ENCODE peak calls at places on chromosomes 7 and 10, in six cellular contexts. One of them, this sample, is unnamed.

GRCh38 chr10:119776536-119776935 is 50.7 kb downstream of the INPP5F start:
- DNase-seq in T-cell: no peak
- DNase-seq in GM04504: no peak
- DNase-seq in amniotic stem cell: no peak
- DNase-seq in head of caudate nucleus: no peak
- DNase-seq in GF-D8: no peak
- DNase-seq in this sample: no peak

GRCh38 chr10:118310822-118311221 is 31.3 kb downstream of the FAM204A start:
- DNase-seq in GM04504: no peak
- DNase-seq in GF-D8: no peak
- DNase-seq in amniotic stem cell: no peak
- DNase-seq in head of caudate nucleus: no peak
- DNase-seq in T-cell: no peak
- DNase-seq in this sample: no peak

GRCh38 chr10:22712959-22713852 is 1.2 kb downstream of the PIP4K2A start:
- DNase-seq in GF-D8: no peak
- DNase-seq in T-cell: peak; percentile 44
- DNase-seq in head of caudate nucleus: peak; percentile 43
- DNase-seq in GM04504: no peak
- DNase-seq in amniotic stem cell: no peak
- DNase-seq in this sample: no peak

GRCh38 chr10:118694848-118695247 is 59.9 kb downstream of the CACUL1 start:
- DNase-seq in amniotic stem cell: peak; percentile 10
- DNase-seq in GF-D8: no peak
- DNase-seq in head of caudate nucleus: no peak
- DNase-seq in GM04504: peak; percentile 16
- DNase-seq in T-cell: no peak
- DNase-seq in this sample: no peak

GRCh38 chr7:154253810-154254209 is 201.6 kb downstream of the DPP6 start:
- DNase-seq in GF-D8: no peak
- DNase-seq in GM04504: no peak
- DNase-seq in amniotic stem cell: no peak
- DNase-seq in T-cell: no peak
- DNase-seq in head of caudate nucleus: no peak
- DNase-seq in this sample: no peak

GRCh38 chr7:147008530-147008929 is 891.9 kb downstream of the CNTNAP2 start:
- DNase-seq in head of caudate nucleus: no peak
- DNase-seq in GM04504: no peak
- DNase-seq in amniotic stem cell: no peak
- DNase-seq in T-cell: no peak
- DNase-seq in GF-D8: no peak
- DNase-seq in this sample: no peak

GRCh38 chr7:108684629-108685028 is 115.0 kb downstream of the DNAJB9 start:
- DNase-seq in GF-D8: no peak
- DNase-seq in head of caudate nucleus: no peak
- DNase-seq in GM04504: no peak
- DNase-seq in amniotic stem cell: no peak
- DNase-seq in T-cell: no peak
- DNase-seq in this sample: no peak

GRCh38 chr10:132356621-132357195 is 24.7 kb downstream of the LRRC27 start:
- DNase-seq in head of caudate nucleus: no peak
- DNase-seq in GM04504: no peak
- DNase-seq in GF-D8: no peak
- DNase-seq in T-cell: no peak
- DNase-seq in amniotic stem cell: no peak
- DNase-seq in this sample: no peak

GRCh38 chr10:73591935-73592699 is 975 bp upstream of the USP54 start:
- DNase-seq in amniotic stem cell: no peak
- DNase-seq in T-cell: peak; percentile 16
- DNase-seq in GM04504: no peak
- DNase-seq in GF-D8: peak; percentile 41
- DNase-seq in head of caudate nucleus: peak; percentile 88
- DNase-seq in this sample: no peak

This sample was measured in HTR-8/SVneo.